ENCODE peak calls at places on chromosomes 3 and 15, in five cellular contexts. K is GDM1, V is NCI-H2081, H is T-helper 9 cell, E is A172. Q is an unnamed sample.

GRCh38 chr15:52002351-52002750 is 16.7 kb upstream of the MAPK6 start:
- DNase-seq in K (no peak), V (no peak), H (no peak), E (no peak), Q (no peak)

GRCh38 chr15:82851981-82852511 is 42.6 kb downstream of the WHAMM start:
- DNase-seq in K (no peak), V (no peak), H (no peak), E (peak; percentile 74), Q (no peak)

GRCh38 chr15:58249646-58250312 is 111.6 kb downstream of the AQP9 start:
- DNase-seq in K (no peak), V (no peak), H (no peak), E (no peak), Q (no peak)

GRCh38 chr3:46586738-46587246 is 20.7 kb upstream of the LRRC2 start:
- DNase-seq in K (no peak), V (no peak), H (no peak), E (no peak), Q (no peak)

GRCh38 chr15:57537951-57538506 is 53.7 kb upstream of the MYZAP start:
- DNase-seq in K (no peak), V (no peak), H (no peak), E (no peak), Q (no peak)

GRCh38 chr15:38549222-38549621 is 15.4 kb downstream of the RASGRP1 start:
- DNase-seq in K (no peak), V (no peak), H (no peak), E (peak; percentile 35), Q (no peak)

GRCh38 chr3:117322866-117323265 is 613.3 kb downstream of the TUSC7 start:
- DNase-seq in K (no peak), V (no peak), H (no peak), E (peak; percentile 1), Q (no peak)

GRCh38 chr3:11826628-11827265 is 19.9 kb downstream of the TAMM41 start:
- DNase-seq in K (no peak), V (no peak), H (no peak), E (no peak), Q (no peak)

GRCh38 chr3:141370065-141370533 is 1.8 kb downstream of the ZBTB38 start:
- DNase-seq in K (peak; percentile 69), V (peak; percentile 77), H (peak; percentile 31), E (peak; percentile 91), Q (no peak)

Q was measured in activated CD8-positive, alpha-beta memory T cell treated with anti-CD3 and anti-CD28 coated beads for 1 hour.